ENCODE peak calls at places on chromosomes 11 and 22, in nine cellular contexts. One of them, this sample, is unnamed.
A peak's percentile ranks its signal among the peaks of the same experiment; 100 is the strongest.

GRCh38 chr11:11263238-11264030 is 89.6 kb downstream of the CSNK2A3 start:
- DNase-seq in upper lobe of right lung: no peak
- DNase-seq in mucosa of descending colon: no peak
- DNase-seq in kidney: no peak
- DNase-seq in HCT116: no peak
- DNase-seq in astrocyte: no peak
- DNase-seq in neural progenitor cell: no peak
- DNase-seq in cardiac fibroblast: peak; percentile 14
- DNase-seq in uterus: peak; percentile 65
- DNase-seq in this sample: peak; percentile 37

GRCh38 chr22:20440637-20441591 is 3.3 kb upstream of the SCARF2 start:
- DNase-seq in upper lobe of right lung: peak; percentile 53
- DNase-seq in mucosa of descending colon: no peak
- DNase-seq in kidney: peak; percentile 52
- DNase-seq in HCT116: no peak
- DNase-seq in astrocyte: no peak
- DNase-seq in neural progenitor cell: no peak
- DNase-seq in cardiac fibroblast: no peak
- DNase-seq in uterus: no peak
- DNase-seq in this sample: no peak

GRCh38 chr11:19903620-19904069 is 191.0 kb downstream of the NAV2 start:
- DNase-seq in upper lobe of right lung: no peak
- DNase-seq in mucosa of descending colon: peak; percentile 65
- DNase-seq in kidney: no peak
- DNase-seq in HCT116: peak; percentile 62
- DNase-seq in astrocyte: peak; percentile 68
- DNase-seq in neural progenitor cell: peak; percentile 88
- DNase-seq in cardiac fibroblast: peak; percentile 85
- DNase-seq in uterus: peak; percentile 63
- DNase-seq in this sample: peak; percentile 65

GRCh38 chr22:27531782-27532530 is 269.6 kb downstream of the MN1 start:
- DNase-seq in upper lobe of right lung: no peak
- DNase-seq in mucosa of descending colon: no peak
- DNase-seq in kidney: no peak
- DNase-seq in HCT116: no peak
- DNase-seq in astrocyte: peak; percentile 98
- DNase-seq in neural progenitor cell: no peak
- DNase-seq in cardiac fibroblast: peak; percentile 65
- DNase-seq in uterus: no peak
- DNase-seq in this sample: peak; percentile 71

GRCh38 chr11:15723966-15724365 is 609.2 kb downstream of the INSC start:
- DNase-seq in upper lobe of right lung: no peak
- DNase-seq in mucosa of descending colon: no peak
- DNase-seq in kidney: no peak
- DNase-seq in HCT116: no peak
- DNase-seq in astrocyte: no peak
- DNase-seq in neural progenitor cell: no peak
- DNase-seq in cardiac fibroblast: no peak
- DNase-seq in uterus: no peak
- DNase-seq in this sample: no peak

GRCh38 chr11:569273-569885 is 6.9 kb upstream of the PHRF1 start:
- DNase-seq in upper lobe of right lung: no peak
- DNase-seq in mucosa of descending colon: peak; percentile 64
- DNase-seq in kidney: peak; percentile 79
- DNase-seq in HCT116: no peak
- DNase-seq in astrocyte: no peak
- DNase-seq in neural progenitor cell: peak; percentile 56
- DNase-seq in cardiac fibroblast: no peak
- DNase-seq in uterus: no peak
- DNase-seq in this sample: no peak

GRCh38 chr11:71281901-71282300 is 29.5 kb upstream of the SHANK2 start:
- DNase-seq in upper lobe of right lung: peak; percentile 25
- DNase-seq in mucosa of descending colon: no peak
- DNase-seq in kidney: no peak
- DNase-seq in HCT116: no peak
- DNase-seq in astrocyte: no peak
- DNase-seq in neural progenitor cell: no peak
- DNase-seq in cardiac fibroblast: no peak
- DNase-seq in uterus: no peak
- DNase-seq in this sample: no peak

GRCh38 chr11:14703731-14704130 is 60.1 kb downstream of the PDE3B start:
- DNase-seq in upper lobe of right lung: no peak
- DNase-seq in mucosa of descending colon: no peak
- DNase-seq in kidney: no peak
- DNase-seq in HCT116: no peak
- DNase-seq in astrocyte: no peak
- DNase-seq in neural progenitor cell: no peak
- DNase-seq in cardiac fibroblast: no peak
- DNase-seq in uterus: no peak
- DNase-seq in this sample: no peak

GRCh38 chr11:130602700-130603584 is 154.5 kb downstream of the ADAMTS15 start:
- DNase-seq in upper lobe of right lung: no peak
- DNase-seq in mucosa of descending colon: no peak
- DNase-seq in kidney: no peak
- DNase-seq in HCT116: no peak
- DNase-seq in astrocyte: no peak
- DNase-seq in neural progenitor cell: no peak
- DNase-seq in cardiac fibroblast: no peak
- DNase-seq in uterus: peak; percentile 61
- DNase-seq in this sample: no peak

GRCh38 chr22:38756631-38757463 is 1.0 kb upstream of the SUN2 start:
- DNase-seq in upper lobe of right lung: peak; percentile 79
- DNase-seq in mucosa of descending colon: no peak
- DNase-seq in kidney: peak; percentile 75
- DNase-seq in HCT116: no peak
- DNase-seq in astrocyte: no peak
- DNase-seq in neural progenitor cell: no peak
- DNase-seq in cardiac fibroblast: no peak
- DNase-seq in uterus: no peak
- DNase-seq in this sample: no peak

DNA sequence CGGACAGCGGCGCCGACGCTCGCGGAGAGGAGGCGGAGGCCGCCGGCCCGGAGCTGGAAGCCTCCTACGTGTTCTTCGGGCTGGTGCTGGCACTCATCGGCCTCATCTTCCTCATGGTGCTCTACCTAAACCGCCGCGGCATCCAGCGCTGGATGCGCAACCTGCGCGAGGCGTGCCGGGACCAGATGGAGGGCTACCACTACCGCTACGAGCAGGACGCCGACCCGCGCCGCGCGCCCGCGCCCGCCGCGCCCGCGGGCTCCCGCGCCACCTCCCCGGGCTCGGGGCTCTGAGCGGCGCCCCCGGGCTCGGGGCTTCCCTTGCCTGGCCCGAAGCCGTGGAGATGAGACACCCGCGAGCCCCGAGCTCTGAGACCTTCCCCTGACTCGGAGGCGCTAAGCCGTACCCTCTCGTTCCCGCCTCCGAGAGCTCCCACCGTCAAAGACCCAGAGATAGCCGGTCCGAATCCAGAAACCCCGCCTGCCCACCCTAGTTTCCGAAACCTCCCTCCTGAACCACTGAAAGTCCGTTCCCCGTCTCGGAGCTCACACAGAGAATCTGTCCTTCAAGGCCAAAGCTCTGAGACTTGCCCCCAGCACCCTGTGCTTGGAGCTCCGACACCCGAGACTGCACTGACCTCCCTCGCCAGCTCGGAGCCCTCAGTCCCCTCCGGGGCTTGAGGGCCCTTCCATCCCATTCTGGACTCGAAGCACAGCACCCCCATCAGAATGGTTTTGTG is 1.5 kb downstream of the TPBGL start:
- DNase-seq in upper lobe of right lung: no peak
- DNase-seq in mucosa of descending colon: no peak
- DNase-seq in kidney: no peak
- DNase-seq in HCT116: no peak
- DNase-seq in astrocyte: no peak
- DNase-seq in neural progenitor cell: no peak
- DNase-seq in cardiac fibroblast: no peak
- DNase-seq in uterus: no peak
- DNase-seq in this sample: no peak
- H3K4me3 ChIP-seq in upper lobe of right lung: peak overlapping the region; percentile 36
- H3K4me3 ChIP-seq in mucosa of descending colon: no peak overlapping the region
- H3K4me3 ChIP-seq in kidney: no peak overlapping the region
- H3K4me3 ChIP-seq in HCT116: no peak overlapping the region
- H3K4me3 ChIP-seq in astrocyte: peak overlapping the region; percentile 53
- H3K4me3 ChIP-seq in neural progenitor cell: peak overlapping the region; percentile 48
- H3K4me3 ChIP-seq in cardiac fibroblast: peak overlapping the region; percentile 43
- H3K4me3 ChIP-seq in uterus: no peak overlapping the region
- H3K4me3 ChIP-seq in this sample: peak overlapping the region; percentile 26

GRCh38 chr11:44315947-44316387 is 6.0 kb upstream of the ALX4 start:
- DNase-seq in upper lobe of right lung: peak; percentile 58
- DNase-seq in mucosa of descending colon: no peak
- DNase-seq in kidney: peak; percentile 71
- DNase-seq in HCT116: no peak
- DNase-seq in astrocyte: no peak
- DNase-seq in neural progenitor cell: peak; percentile 74
- DNase-seq in cardiac fibroblast: peak; percentile 41
- DNase-seq in uterus: peak; percentile 52
- DNase-seq in this sample: no peak
- H3K4me3 ChIP-seq in upper lobe of right lung: no peak overlapping the region
- H3K4me3 ChIP-seq in mucosa of descending colon: no peak overlapping the region
- H3K4me3 ChIP-seq in kidney: no peak overlapping the region
- H3K4me3 ChIP-seq in HCT116: no peak overlapping the region
- H3K4me3 ChIP-seq in astrocyte: peak overlapping the region; percentile 28
- H3K4me3 ChIP-seq in neural progenitor cell: peak overlapping the region; percentile 41
- H3K4me3 ChIP-seq in cardiac fibroblast: peak overlapping the region; percentile 8
- H3K4me3 ChIP-seq in uterus: peak overlapping the region; percentile 14
- H3K4me3 ChIP-seq in this sample: no peak overlapping the region

GRCh38 chr11:3861698-3862097 is 6.2 kb downstream of the STIM1 start:
- DNase-seq in upper lobe of right lung: no peak
- DNase-seq in mucosa of descending colon: no peak
- DNase-seq in kidney: no peak
- DNase-seq in HCT116: no peak
- DNase-seq in astrocyte: no peak
- DNase-seq in neural progenitor cell: no peak
- DNase-seq in cardiac fibroblast: peak; percentile 17
- DNase-seq in uterus: no peak
- DNase-seq in this sample: no peak

GRCh38 chr11:3860360-3860759 is 4.9 kb downstream of the STIM1 start:
- DNase-seq in upper lobe of right lung: no peak
- DNase-seq in mucosa of descending colon: no peak
- DNase-seq in kidney: no peak
- DNase-seq in HCT116: no peak
- DNase-seq in astrocyte: no peak
- DNase-seq in neural progenitor cell: no peak
- DNase-seq in cardiac fibroblast: no peak
- DNase-seq in uterus: no peak
- DNase-seq in this sample: no peak

GRCh38 chr11:3857628-3858027 is 2.2 kb downstream of the STIM1 start:
- DNase-seq in upper lobe of right lung: no peak
- DNase-seq in mucosa of descending colon: no peak
- DNase-seq in kidney: no peak
- DNase-seq in HCT116: no peak
- DNase-seq in astrocyte: no peak
- DNase-seq in neural progenitor cell: no peak
- DNase-seq in cardiac fibroblast: no peak
- DNase-seq in uterus: no peak
- DNase-seq in this sample: no peak

GRCh38 chr11:3856856-3857553 is 1.5 kb downstream of the STIM1 start:
- DNase-seq in upper lobe of right lung: no peak
- DNase-seq in mucosa of descending colon: no peak
- DNase-seq in kidney: no peak
- DNase-seq in HCT116: no peak
- DNase-seq in astrocyte: no peak
- DNase-seq in neural progenitor cell: no peak
- DNase-seq in cardiac fibroblast: no peak
- DNase-seq in uterus: no peak
- DNase-seq in this sample: no peak

DNA sequence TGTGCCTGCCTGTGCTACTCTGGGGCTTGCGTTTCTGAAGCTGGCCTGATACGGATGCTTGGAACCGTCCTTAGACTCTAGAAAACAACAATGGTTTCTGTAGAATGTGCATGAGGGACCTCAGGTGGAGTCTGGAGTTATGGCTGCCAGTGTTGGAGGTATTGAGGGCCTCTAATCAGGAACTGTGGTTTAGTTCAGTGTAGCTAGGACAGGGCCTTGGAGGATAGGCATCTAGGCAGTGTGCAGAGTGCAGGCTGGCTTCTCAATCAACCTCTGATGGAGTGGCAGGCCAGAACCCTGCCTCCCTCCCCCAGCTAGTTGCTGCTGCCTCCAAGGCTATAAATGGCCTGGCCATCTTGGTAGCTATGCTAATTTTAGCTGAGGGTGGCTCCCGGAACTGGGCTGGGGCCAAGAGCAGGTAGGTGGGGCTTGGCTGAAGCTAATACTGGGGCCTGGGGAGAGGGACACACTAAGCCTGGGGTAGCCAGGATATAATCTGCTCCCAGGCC is 4.0 kb downstream of the STIM1 start:
- DNase-seq in upper lobe of right lung: no peak
- DNase-seq in mucosa of descending colon: peak; percentile 75
- DNase-seq in kidney: no peak
- DNase-seq in HCT116: no peak
- DNase-seq in astrocyte: no peak
- DNase-seq in neural progenitor cell: no peak
- DNase-seq in cardiac fibroblast: no peak
- DNase-seq in uterus: no peak
- DNase-seq in this sample: no peak
- H3K4me3 ChIP-seq in upper lobe of right lung: peak overlapping the region; percentile 17
- H3K4me3 ChIP-seq in mucosa of descending colon: no peak overlapping the region
- H3K4me3 ChIP-seq in kidney: no peak overlapping the region
- H3K4me3 ChIP-seq in HCT116: no peak overlapping the region
- H3K4me3 ChIP-seq in astrocyte: no peak overlapping the region
- H3K4me3 ChIP-seq in neural progenitor cell: no peak overlapping the region
- H3K4me3 ChIP-seq in cardiac fibroblast: no peak overlapping the region
- H3K4me3 ChIP-seq in uterus: no peak overlapping the region
- H3K4me3 ChIP-seq in this sample: no peak overlapping the region

GRCh38 chr11:73939096-73939495 is 11.7 kb upstream of the DNAJB13 start:
- DNase-seq in upper lobe of right lung: no peak
- DNase-seq in mucosa of descending colon: no peak
- DNase-seq in kidney: no peak
- DNase-seq in HCT116: no peak
- DNase-seq in astrocyte: peak; percentile 9
- DNase-seq in neural progenitor cell: no peak
- DNase-seq in cardiac fibroblast: peak; percentile 20
- DNase-seq in uterus: no peak
- DNase-seq in this sample: peak; percentile 32
- H3K4me3 ChIP-seq in upper lobe of right lung: no peak overlapping the region
- H3K4me3 ChIP-seq in mucosa of descending colon: no peak overlapping the region
- H3K4me3 ChIP-seq in kidney: no peak overlapping the region
- H3K4me3 ChIP-seq in HCT116: no peak overlapping the region
- H3K4me3 ChIP-seq in astrocyte: no peak overlapping the region
- H3K4me3 ChIP-seq in neural progenitor cell: no peak overlapping the region
- H3K4me3 ChIP-seq in cardiac fibroblast: no peak overlapping the region
- H3K4me3 ChIP-seq in uterus: no peak overlapping the region
- H3K4me3 ChIP-seq in this sample: no peak overlapping the region

DNA sequence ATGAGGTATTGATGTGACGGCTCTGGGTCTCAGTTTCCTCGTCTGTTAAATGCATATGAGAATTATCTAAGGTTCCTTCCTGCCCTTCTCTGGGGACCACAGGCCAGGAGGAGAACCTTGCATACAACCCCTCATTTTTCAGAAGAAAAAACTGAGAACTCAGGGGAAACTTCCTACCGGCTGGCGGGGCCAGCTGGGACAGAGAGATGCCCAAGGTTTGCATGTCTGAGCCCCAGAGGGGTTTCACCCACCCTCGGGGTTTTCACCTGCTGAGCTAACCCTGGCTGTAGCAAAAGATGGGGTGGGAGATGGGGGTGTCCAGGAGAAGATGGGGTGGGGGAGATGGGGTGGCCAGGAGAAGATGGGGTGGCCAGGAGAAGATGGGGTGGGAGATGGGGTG is 4.3 kb downstream of the TNFRSF13C start:
- DNase-seq in upper lobe of right lung: no peak
- DNase-seq in mucosa of descending colon: no peak
- DNase-seq in kidney: no peak
- DNase-seq in HCT116: no peak
- DNase-seq in astrocyte: no peak
- DNase-seq in neural progenitor cell: no peak
- DNase-seq in cardiac fibroblast: no peak
- DNase-seq in uterus: no peak
- DNase-seq in this sample: no peak
- H3K4me3 ChIP-seq in upper lobe of right lung: no peak overlapping the region
- H3K4me3 ChIP-seq in mucosa of descending colon: no peak overlapping the region
- H3K4me3 ChIP-seq in kidney: no peak overlapping the region
- H3K4me3 ChIP-seq in HCT116: no peak overlapping the region
- H3K4me3 ChIP-seq in astrocyte: no peak overlapping the region
- H3K4me3 ChIP-seq in neural progenitor cell: no peak overlapping the region
- H3K4me3 ChIP-seq in cardiac fibroblast: no peak overlapping the region
- H3K4me3 ChIP-seq in uterus: no peak overlapping the region
- H3K4me3 ChIP-seq in this sample: no peak overlapping the region

This sample was measured in bronchial epithelial cell.